ENCODE peak calls at places on chromosomes 1 and 21, in five cellular contexts. K, R, H, E and W are unnamed samples.
A peak's percentile ranks its signal among the peaks of the same experiment; 100 is the strongest.

GRCh38 chr1:42046772-42047552 is 106.2 kb upstream of the GUCA2B start:
- DNase-seq in K (no peak), H (no peak), R (peak; percentile 66), E (no peak), W (peak; percentile 19)

GRCh38 chr21:32209580-32209979 is 69.3 kb downstream of the MIS18A start:
- DNase-seq in E (no peak), K (no peak), R (no peak), H (no peak), W (no peak)

GRCh38 chr21:35475768-35476167 is 426.7 kb upstream of the RUNX1 start:
- DNase-seq in K (no peak), E (peak; percentile 9), H (peak; percentile 67), R (no peak), W (no peak)

GRCh38 chr1:111252786-111253185 is 25.3 kb downstream of the CHI3L2 start:
- DNase-seq in E (no peak), H (no peak), K (no peak), R (no peak), W (no peak)

GRCh38 chr1:22487781-22488180 is 36.1 kb downstream of the ZBTB40 start:
- DNase-seq in R (no peak), K (no peak), H (no peak), E (no peak), W (no peak)

GRCh38 chr1:185376840-185377635 is 60.0 kb upstream of the IVNS1ABP start:
- DNase-seq in E (no peak), H (no peak), K (no peak), R (no peak), W (no peak)

GRCh38 chr1:230426246-230427101 is at the start of gene PGBD5:
- DNase-seq in H (peak; percentile 31), K (peak; percentile 69), E (peak; percentile 5), R (peak; percentile 88), W (peak; percentile 61)

GRCh38 chr1:47591801-47592200 is 154.0 kb downstream of the FOXD2 start:
- DNase-seq in R (no peak), K (no peak), H (no peak), E (no peak), W (no peak)

GRCh38 chr1:28062806-28063205 is 25.6 kb downstream of the EYA3 start:
- DNase-seq in K (no peak), E (no peak), H (no peak), R (no peak), W (peak; percentile 41)

GRCh38 chr1:203173156-203173555 is 2.5 kb downstream of the MYBPH start:
- DNase-seq in E (no peak), H (no peak), K (no peak), R (no peak), W (no peak)

GRCh38 chr1:39230261-39231190 is 26.0 kb downstream of the MACF1 start:
- DNase-seq in K (no peak), R (no peak), H (peak; percentile 38), E (no peak), W (peak; percentile 48)

GRCh38 chr1:46603858-46604549 is at the start of gene MKNK1:
- DNase-seq in H (peak; percentile 91), R (peak; percentile 99), K (peak; percentile 99), E (peak; percentile 98), W (peak; percentile 99)

GRCh38 chr1:180786633-180787032 is 126.1 kb upstream of the KIAA1614 start:
- DNase-seq in H (peak; percentile 49), K (no peak), R (no peak), E (no peak), W (no peak)

GRCh38 chr1:108016451-108016920 is 51.5 kb upstream of the VAV3 start:
- DNase-seq in E (no peak), H (no peak), R (no peak), K (no peak), W (peak; percentile 46)

GRCh38 chr1:53592521-53592982 is 133.4 kb downstream of the DMRTB1 start:
- DNase-seq in R (no peak), E (no peak), K (peak; percentile 62), H (no peak), W (peak; percentile 35)

GRCh38 chr1:221573727-221574126 is 168.2 kb downstream of the DUSP10 start:
- DNase-seq in K (no peak), R (peak; percentile 51), H (no peak), E (no peak), W (no peak)

GRCh38 chr1:37288900-37289299 is 185.5 kb upstream of the ZC3H12A start:
- DNase-seq in K (no peak), H (peak; percentile 7), E (no peak), R (no peak), W (no peak)

GRCh38 chr1:37294514-37294913 is 179.9 kb upstream of the ZC3H12A start:
- DNase-seq in E (no peak), K (no peak), R (no peak), H (no peak), W (no peak)

GRCh38 chr1:37294096-37294495 is 180.3 kb upstream of the ZC3H12A start:
- DNase-seq in H (no peak), R (no peak), E (no peak), K (no peak), W (no peak)

GRCh38 chr1:37286881-37287280 is 187.5 kb upstream of the ZC3H12A start:
- DNase-seq in H (no peak), R (no peak), E (no peak), K (no peak), W (no peak)

GRCh38 chr1:37292789-37293188 is 181.6 kb upstream of the ZC3H12A start:
- DNase-seq in E (no peak), R (no peak), K (no peak), H (no peak), W (no peak)
- H3K4me3 ChIP-seq in E (no peak overlapping the region), R (no peak overlapping the region), K (no peak overlapping the region), H (no peak overlapping the region), W (no peak overlapping the region)

DNA sequence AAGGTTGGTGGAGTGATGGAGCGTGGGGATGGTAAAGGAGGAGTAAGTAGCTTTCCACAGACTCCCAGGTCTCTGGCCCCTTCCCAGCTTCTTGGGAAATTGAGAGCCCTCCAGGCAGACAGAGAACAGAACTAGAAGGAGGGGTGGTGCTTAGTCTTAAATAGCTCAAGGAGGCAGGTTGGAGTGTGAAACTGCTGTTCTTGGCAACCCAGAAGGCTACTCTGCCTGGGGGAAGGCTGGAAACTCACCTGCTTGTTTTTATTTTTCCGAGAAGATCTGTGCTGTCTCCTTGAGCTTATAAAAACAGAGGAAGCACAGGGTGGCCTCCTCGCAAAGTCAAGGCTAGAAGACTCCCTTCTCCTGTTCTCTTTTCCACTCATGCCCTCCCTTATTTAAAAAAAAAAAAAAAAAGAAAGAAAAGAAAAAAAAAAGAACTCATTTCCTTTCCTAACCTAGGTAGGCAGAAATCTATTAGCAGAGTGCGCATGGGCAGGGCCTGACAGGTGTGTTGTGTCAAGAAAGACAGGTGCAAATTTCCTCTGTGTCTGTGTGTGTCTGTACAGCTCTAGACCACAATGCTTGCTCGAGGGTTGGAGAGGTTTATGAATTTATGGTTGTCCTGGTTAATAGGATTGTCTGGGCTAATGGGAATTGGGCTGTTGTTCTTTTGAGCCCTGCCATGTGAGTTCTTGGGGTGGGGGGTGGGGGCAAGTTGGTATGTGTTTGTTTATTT is 2.1 kb downstream of the PROX1 start:
- DNase-seq in K (peak; percentile 81), H (no peak), R (peak; percentile 53), E (no peak), W (peak; percentile 68)
- H3K4me3 ChIP-seq in K (peak overlapping the region; percentile 46), H (no peak overlapping the region), R (peak overlapping the region; percentile 53), E (no peak overlapping the region), W (no peak overlapping the region)

GRCh38 chr1:116501870-116502244 is 69.0 kb downstream of the CD58 start:
- DNase-seq in K (no peak), R (no peak), H (no peak), E (no peak), W (no peak)

GRCh38 chr1:116503535-116504307 is 67.1 kb downstream of the CD58 start:
- DNase-seq in H (peak; percentile 67), K (no peak), R (no peak), E (no peak), W (peak; percentile 57)

GRCh38 chr1:116501041-116501869 is 69.6 kb downstream of the CD58 start:
- DNase-seq in R (no peak), E (no peak), K (no peak), H (no peak), W (peak; percentile 86)

GRCh38 chr1:116504308-116505156 is 66.3 kb downstream of the CD58 start:
- DNase-seq in R (no peak), H (peak; percentile 97), K (peak; percentile 82), E (peak; percentile 54), W (peak; percentile 83)

DNA sequence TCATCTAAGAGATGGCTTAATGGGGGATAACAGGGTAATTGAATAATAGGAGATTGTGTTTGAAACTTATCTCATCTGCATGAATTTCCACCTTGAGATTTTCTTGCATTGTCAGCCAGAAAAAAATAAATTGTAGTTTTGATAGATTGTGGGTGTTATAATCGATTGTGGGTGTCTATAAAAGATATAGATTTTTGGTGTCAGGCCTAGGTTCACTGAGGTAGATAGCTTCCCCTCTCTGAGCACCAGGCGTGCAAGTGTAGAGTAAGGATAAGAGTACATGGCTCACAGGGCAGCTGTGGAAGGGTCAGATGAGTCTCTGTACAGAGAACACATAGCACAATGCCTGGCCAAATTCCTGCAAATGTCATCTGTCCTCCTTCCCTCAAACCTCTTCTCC is 67.9 kb downstream of the CD58 start:
- DNase-seq in H (no peak), K (no peak), R (no peak), E (no peak), W (no peak)
- H3K4me3 ChIP-seq in H (no peak overlapping the region), K (no peak overlapping the region), R (no peak overlapping the region), E (no peak overlapping the region), W (no peak overlapping the region)

GRCh38 chr1:44100183-44100582 is 18.4 kb upstream of the KLF17 start:
- DNase-seq in R (no peak), H (no peak), E (no peak), K (no peak), W (no peak)
- H3K4me3 ChIP-seq in R (no peak overlapping the region), H (no peak overlapping the region), E (no peak overlapping the region), K (no peak overlapping the region), W (no peak overlapping the region)

GRCh38 chr1:205345761-205346160 is 11.0 kb downstream of the KLHDC8A start:
- DNase-seq in K (no peak), H (no peak), R (no peak), E (no peak), W (no peak)

GRCh38 chr1:205346956-205347574 is 9.7 kb downstream of the KLHDC8A start:
- DNase-seq in E (no peak), H (no peak), R (no peak), K (no peak), W (no peak)

GRCh38 chr1:205350124-205350523 is 6.6 kb downstream of the KLHDC8A start:
- DNase-seq in H (no peak), R (no peak), E (no peak), K (no peak), W (no peak)

GRCh38 chr1:205350626-205351235 is 6.0 kb downstream of the KLHDC8A start:
- DNase-seq in H (no peak), R (no peak), E (no peak), K (no peak), W (no peak)

GRCh38 chr1:205348559-205349477 is 7.9 kb downstream of the KLHDC8A start:
- DNase-seq in K (no peak), H (no peak), E (no peak), R (no peak), W (no peak)
- H3K4me3 ChIP-seq in K (no peak overlapping the region), H (no peak overlapping the region), E (no peak overlapping the region), R (no peak overlapping the region), W (no peak overlapping the region)

GRCh38 chr1:12615916-12616708 is 1.9 kb downstream of the DHRS3 start:
- DNase-seq in K (peak; percentile 88), R (peak; percentile 79), E (no peak), H (no peak), W (peak; percentile 87)
- H3K4me3 ChIP-seq in K (peak overlapping the region; percentile 71), R (peak overlapping the region; percentile 80), E (peak overlapping the region; percentile 81), H (peak overlapping the region; percentile 51), W (peak overlapping the region; percentile 64)